ENCODE peak calls at places on chromosomes 2 and 18, in four cellular contexts. One of them, this sample, is unnamed.

GRCh38 chr2:162232611-162233115 is 10.6 kb downstream of the FAP start:
- DNase-seq in activated T-helper 1 cell treated with Interleukin-2 at 50 U/mL for 16 hours: no peak
- DNase-seq in SW480: no peak
- DNase-seq in neuronal stem cell: no peak
- DNase-seq in this sample: no peak

GRCh38 chr2:31176742-31177141 is 38.5 kb upstream of the GALNT14 start:
- DNase-seq in activated T-helper 1 cell treated with Interleukin-2 at 50 U/mL for 16 hours: no peak
- DNase-seq in neuronal stem cell: no peak
- DNase-seq in SW480: no peak
- DNase-seq in this sample: no peak

GRCh38 chr18:66523219-66523991 is 80.5 kb downstream of the CDH19 start:
- DNase-seq in activated T-helper 1 cell treated with Interleukin-2 at 50 U/mL for 16 hours: no peak
- DNase-seq in neuronal stem cell: no peak
- DNase-seq in SW480: no peak
- DNase-seq in this sample: no peak

GRCh38 chr2:152127628-152128027 is 28.8 kb upstream of the CACNB4 start:
- DNase-seq in activated T-helper 1 cell treated with Interleukin-2 at 50 U/mL for 16 hours: no peak
- DNase-seq in SW480: no peak
- DNase-seq in neuronal stem cell: no peak
- DNase-seq in this sample: no peak

GRCh38 chr2:18792226-18792629 is 202.9 kb upstream of the NT5C1B start:
- DNase-seq in activated T-helper 1 cell treated with Interleukin-2 at 50 U/mL for 16 hours: no peak
- DNase-seq in SW480: no peak
- DNase-seq in neuronal stem cell: no peak
- DNase-seq in this sample: no peak

GRCh38 chr2:38671946-38672345 is 6.0 kb downstream of the GALM start:
- DNase-seq in activated T-helper 1 cell treated with Interleukin-2 at 50 U/mL for 16 hours: no peak
- DNase-seq in SW480: no peak
- DNase-seq in neuronal stem cell: no peak
- DNase-seq in this sample: no peak

GRCh38 chr2:234453216-234453615 is 43.7 kb downstream of the ARL4C start:
- DNase-seq in SW480: no peak
- DNase-seq in neuronal stem cell: no peak
- DNase-seq in activated T-helper 1 cell treated with Interleukin-2 at 50 U/mL for 16 hours: no peak
- DNase-seq in this sample: no peak

GRCh38 chr2:149314687-149315086 is 15.7 kb upstream of the LYPD6 start:
- DNase-seq in SW480: no peak
- DNase-seq in neuronal stem cell: no peak
- DNase-seq in activated T-helper 1 cell treated with Interleukin-2 at 50 U/mL for 16 hours: no peak
- DNase-seq in this sample: no peak

GRCh38 chr2:239055756-239056493 is 208.0 kb downstream of the TWIST2 start:
- DNase-seq in activated T-helper 1 cell treated with Interleukin-2 at 50 U/mL for 16 hours: no peak
- DNase-seq in SW480: no peak
- DNase-seq in neuronal stem cell: no peak
- DNase-seq in this sample: peak

GRCh38 chr2:209640358-209640757 is 131.3 kb upstream of the UNC80 start:
- DNase-seq in SW480: no peak
- DNase-seq in neuronal stem cell: no peak
- DNase-seq in activated T-helper 1 cell treated with Interleukin-2 at 50 U/mL for 16 hours: no peak
- DNase-seq in this sample: no peak

This sample was measured in chondrocyte.